ENCODE peak calls at places on chromosome 13, in ten cellular contexts. F, I, T, M, W, B, N, D, H and R are unnamed samples.

GRCh38 chr13:20400774-20401173 is 124.9 kb downstream of the CRYL1 start:
- DNase-seq in F (no peak), I (no peak), T (no peak), M (no peak), W (peak; percentile 62), B (no peak), N (peak; percentile 29), D (no peak), H (no peak), R (no peak)

GRCh38 chr13:79654520-79654919 is 173.6 kb downstream of the NDFIP2 start:
- DNase-seq in F (no peak), I (no peak), T (no peak), M (no peak), W (peak; percentile 12), B (no peak), N (peak; percentile 3), D (no peak), H (no peak), R (no peak)

GRCh38 chr13:43071824-43072223 is 48.4 kb downstream of the DNAJC15 start:
- DNase-seq in F (no peak), I (no peak), T (no peak), M (no peak), W (no peak), B (no peak), N (no peak), D (no peak), H (no peak), R (no peak)

GRCh38 chr13:73837147-73837546 is 297.1 kb downstream of the KLF12 start:
- DNase-seq in F (no peak), I (no peak), T (no peak), M (no peak), W (no peak), B (no peak), N (no peak), D (no peak), H (no peak), R (no peak)

GRCh38 chr13:106331116-106331515 is 204.3 kb downstream of the EFNB2 start:
- DNase-seq in F (no peak), I (no peak), T (no peak), M (no peak), W (no peak), B (no peak), N (no peak), D (no peak), H (no peak), R (no peak)

GRCh38 chr13:43289458-43290255 is 266.3 kb downstream of the DNAJC15 start:
- DNase-seq in F (no peak), I (no peak), T (no peak), M (no peak), W (no peak), B (no peak), N (no peak), D (no peak), H (no peak), R (no peak)

GRCh38 chr13:87129602-87130300 is 541.4 kb upstream of the SLITRK5 start:
- DNase-seq in F (no peak), I (no peak), T (no peak), M (no peak), W (peak; percentile 52), B (no peak), N (peak; percentile 63), D (no peak), H (no peak), R (no peak)

GRCh38 chr13:105365831-105366230 is 1169.6 kb downstream of the EFNB2 start:
- DNase-seq in F (no peak), I (no peak), T (no peak), M (no peak), W (peak; percentile 17), B (no peak), N (no peak), D (no peak), H (no peak), R (no peak)

GRCh38 chr13:39062004-39062403 is 23.7 kb downstream of the NHLRC3 start:
- DNase-seq in F (no peak), I (no peak), T (no peak), M (no peak), W (no peak), B (no peak), N (no peak), D (peak; percentile 42), H (no peak), R (no peak)

GRCh38 chr13:101425156-101425471 is 8.8 kb upstream of the NALCN start:
- DNase-seq in F (no peak), I (no peak), T (no peak), M (no peak), W (no peak), B (no peak), N (no peak), D (no peak), H (no peak), R (no peak)

GRCh38 chr13:80086304-80086721 is 254.6 kb downstream of the SPRY2 start:
- DNase-seq in F (no peak), I (no peak), T (no peak), M (no peak), W (peak; percentile 77), B (no peak), N (peak; percentile 33), D (no peak), H (no peak), R (no peak)